ENCODE peak calls at places on chromosomes 12 and 14, in six cellular contexts. S, L, Q, A, P and D are unnamed samples.

GRCh38 chr12:77213316-77213715 is 147.9 kb upstream of the E2F7 start:
- DNase-seq in Q (no peak), A (no peak), S (peak), L (no peak), P (no peak), D (no peak)

GRCh38 chr14:39474416-39474911 is 42.2 kb upstream of the FBXO33 start:
- DNase-seq in L (no peak), Q (no peak), P (no peak), S (no peak), A (no peak), D (no peak)

GRCh38 chr12:110804406-110804805 is 42.4 kb upstream of the CCDC63 start:
- DNase-seq in A (no peak), P (no peak), S (no peak), L (no peak), Q (no peak), D (no peak)

GRCh38 chr12:117050060-117050459 is 49.2 kb downstream of the TESC start:
- DNase-seq in Q (no peak), S (no peak), P (no peak), L (no peak), A (no peak), D (peak)

GRCh38 chr12:69884386-69884785 is 59.4 kb downstream of the MYRFL start:
- DNase-seq in Q (no peak), L (no peak), P (no peak), S (no peak), A (no peak), D (no peak)

GRCh38 chr14:92676031-92676430 is 72.4 kb downstream of the LGMN start:
- DNase-seq in P (no peak), A (no peak), L (peak), Q (no peak), S (no peak), D (no peak)

GRCh38 chr12:106345739-106346138 is 11.8 kb upstream of the POLR3B start:
- DNase-seq in S (peak), L (no peak), A (peak), P (no peak), Q (peak), D (no peak)

GRCh38 chr14:64569108-64570045 is 19.6 kb downstream of the PPP1R36 start:
- DNase-seq in P (peak), A (peak), Q (no peak), S (peak), L (no peak), D (no peak)

GRCh38 chr14:97410667-97411286 is 613.6 kb downstream of the VRK1 start:
- DNase-seq in Q (no peak), S (no peak), P (no peak), A (no peak), L (no peak), D (no peak)

GRCh38 chr12:24561882-24562760 is 386.8 kb downstream of the BCAT1 start:
- DNase-seq in A (no peak), L (peak), S (peak), P (no peak), Q (peak), D (peak)

GRCh38 chr12:78951746-78952532 is 87.4 kb downstream of the SYT1 start:
- DNase-seq in Q (no peak), A (no peak), L (no peak), P (no peak), S (no peak), D (no peak)

GRCh38 chr12:56521209-56521589 is 421 bp upstream of the RBMS2 start:
- DNase-seq in Q (no peak), A (no peak), P (no peak), S (peak), L (no peak), D (peak)

GRCh38 chr12:102114212-102114611 is 5.7 kb downstream of the NUP37 start:
- DNase-seq in P (no peak), S (no peak), L (no peak), Q (no peak), A (no peak), D (no peak)

GRCh38 chr12:105561981-105562726 is 231.7 kb downstream of the C12orf75 start:
- DNase-seq in P (no peak), A (peak), Q (no peak), L (no peak), S (peak), D (no peak)

GRCh38 chr14:97446087-97446486 is 648.9 kb downstream of the VRK1 start:
- DNase-seq in P (no peak), L (no peak), Q (no peak), S (no peak), A (no peak), D (no peak)

GRCh38 chr14:87615822-87616679 is 376.9 kb downstream of the GALC start:
- DNase-seq in Q (peak), S (peak), L (no peak), A (peak), P (no peak), D (no peak)

GRCh38 chr14:59305231-59305630 is 116.8 kb downstream of the DAAM1 start:
- DNase-seq in S (no peak), Q (no peak), P (no peak), A (no peak), L (no peak), D (no peak)

GRCh38 chr12:11707535-11707934 is 58.1 kb downstream of the ETV6 start:
- DNase-seq in Q (no peak), A (no peak), S (peak), P (no peak), L (no peak), D (peak)

GRCh38 chr14:40618225-40618898 is 988.3 kb upstream of the LRFN5 start:
- DNase-seq in A (no peak), L (no peak), Q (no peak), S (no peak), P (no peak), D (no peak)

GRCh38 chr14:99521176-99522024 is 40.2 kb downstream of the CCNK start:
- DNase-seq in P (no peak), S (no peak), L (no peak), Q (no peak), A (no peak), D (peak)

GRCh38 chr12:108570743-108571603 is 8.6 kb downstream of the ISCU start:
- DNase-seq in A (peak), S (no peak), P (peak), L (no peak), Q (peak), D (no peak)

GRCh38 chr12:12020762-12021161 is 50.0 kb upstream of the BCL2L14 start:
- DNase-seq in A (no peak), P (no peak), L (no peak), S (no peak), Q (no peak), D (no peak)

GRCh38 chr12:74722709-74723108 is 185.1 kb downstream of the ATXN7L3B start:
- DNase-seq in P (no peak), A (no peak), S (no peak), L (no peak), Q (no peak), D (no peak)

GRCh38 chr14:68137704-68138619 is 318.4 kb downstream of the RAD51B start:
- DNase-seq in L (no peak), S (peak), P (no peak), A (peak), Q (peak), D (no peak)

GRCh38 chr12:127809236-127809635 is 457.7 kb upstream of the TMEM132C start:
- DNase-seq in L (no peak), P (peak), S (peak), A (no peak), Q (no peak), D (no peak)

GRCh38 chr12:121630791-121631190 is 4.5 kb downstream of the ORAI1 start:
- DNase-seq in L (no peak), S (no peak), A (no peak), Q (no peak), P (no peak), D (no peak)